ENCODE peak calls at places on chromosomes 6 and 20, in eight cellular contexts. R is NAMALWA; D is left kidney; B is thyroid gland; W is activated CD4-positive, alpha-beta T cell treated with anti-CD3 and anti-CD28 coated beads, Interleukin-2, amount 50 U/mL, for 1 hour; J is ascending aorta; N is activated CD8-positive, alpha-beta T cell treated with anti-CD3 and anti-CD28 coated beads for 36 hours; S is activated T-cell treated with anti-CD3 and anti-CD28 coated beads, Interleukin-2, amount 50 U/mL, for 72 hours. K is an unnamed sample.
A peak's percentile ranks its signal among the peaks of the same experiment; 100 is the strongest.

GRCh38 chr20:6074145-6074561 is 20.3 kb upstream of the LRRN4 start:
- DNase-seq in R (peak; percentile 63), D (peak; percentile 82), B (no peak), W (no peak), J (no peak), N (no peak), S (no peak), K (no peak)

GRCh38 chr6:35737413-35738211 is 780 bp downstream of the ARMC12 start:
- DNase-seq in R (peak; percentile 87), D (peak; percentile 87), B (no peak), W (no peak), J (no peak), N (peak; percentile 13), S (no peak), K (no peak)

GRCh38 chr6:92681401-92681800 is 738.0 kb downstream of the EPHA7 start:
- DNase-seq in R (no peak), D (no peak), B (no peak), W (no peak), J (no peak), N (no peak), S (no peak), K (no peak)

GRCh38 chr6:138219398-138219797 is 1.1 kb upstream of the PBOV1 start:
- DNase-seq in R (no peak), D (no peak), B (no peak), W (no peak), J (no peak), N (no peak), S (no peak), K (no peak)

GRCh38 chr6:33433001-33433559 is 13.2 kb downstream of the SYNGAP1 start:
- DNase-seq in R (no peak), D (peak; percentile 32), B (no peak), W (no peak), J (no peak), N (no peak), S (no peak), K (no peak)

GRCh38 chr6:157989541-157990289 is 8.1 kb downstream of the SYNJ2 start:
- DNase-seq in R (no peak), D (peak; percentile 63), B (peak; percentile 98), W (no peak), J (no peak), N (peak; percentile 44), S (peak; percentile 32), K (peak; percentile 83)

GRCh38 chr20:43558412-43559146 is at the start of gene SGK2:
- DNase-seq in R (no peak), D (peak; percentile 90), B (no peak), W (no peak), J (no peak), N (no peak), S (no peak), K (peak; percentile 65)

GRCh38 chr6:130968486-130968885 is 94.6 kb downstream of the EPB41L2 start:
- DNase-seq in R (no peak), D (peak; percentile 8), B (no peak), W (no peak), J (no peak), N (no peak), S (no peak), K (no peak)

GRCh38 chr20:33099842-33100538 is 20.5 kb downstream of the BPIFB4 start:
- DNase-seq in R (no peak), D (no peak), B (no peak), W (no peak), J (no peak), N (no peak), S (no peak), K (no peak)

GRCh38 chr6:8017276-8017701 is 46.9 kb downstream of the BLOC1S5 start:
- DNase-seq in R (peak; percentile 88), D (peak; percentile 52), B (peak; percentile 50), W (no peak), J (no peak), N (no peak), S (no peak), K (no peak)

GRCh38 chr20:38789503-38790209 is 15.8 kb upstream of the PPP1R16B start:
- DNase-seq in R (no peak), D (no peak), B (no peak), W (no peak), J (no peak), N (no peak), S (no peak), K (peak; percentile 73)

GRCh38 chr6:111716325-111716724 is 110.6 kb upstream of the TRAF3IP2 start:
- DNase-seq in R (no peak), D (no peak), B (no peak), W (no peak), J (no peak), N (no peak), S (no peak), K (no peak)

GRCh38 chr20:63360850-63361497 is at the start of gene CHRNA4:
- DNase-seq in R (no peak), D (no peak), B (no peak), W (no peak), J (no peak), N (no peak), S (no peak), K (no peak)

K was measured in RWPE2.